ENCODE peak calls at places on chromosomes 2 and 18, in four cellular contexts. Z is IMR-90, E is AML-193, X is COR-L47. H is an unnamed sample.

GRCh38 chr2:218406949-218407703 is 7.5 kb downstream of the CTDSP1 start:
- DNase-seq in Z (peak), E (peak), X (no peak), H (peak)

GRCh38 chr2:31694444-31694843 is 113.7 kb upstream of the SRD5A2 start:
- DNase-seq in Z (peak), E (no peak), X (no peak), H (no peak)

GRCh38 chr2:184597571-184597980 is 753 bp upstream of the ZNF804A start:
- DNase-seq in Z (peak), E (no peak), X (no peak), H (no peak)

GRCh38 chr2:191910518-191910917 is 63.6 kb upstream of the CAVIN2 start:
- DNase-seq in Z (peak), E (no peak), X (no peak), H (no peak)

GRCh38 chr2:138421315-138421970 is 80.1 kb upstream of the SPOPL start:
- DNase-seq in Z (peak), E (no peak), X (no peak), H (no peak)

GRCh38 chr2:240629968-240630770 is 4.9 kb downstream of the GPR35 start:
- DNase-seq in Z (no peak), E (no peak), X (no peak), H (no peak)

GRCh38 chr18:55095579-55095978 is 136.3 kb upstream of the CCDC68 start:
- DNase-seq in Z (no peak), E (no peak), X (peak), H (no peak)

GRCh38 chr2:179069685-179070084 is 19.7 kb upstream of the CCDC141 start:
- DNase-seq in Z (no peak), E (no peak), X (no peak), H (no peak)

GRCh38 chr2:46711156-46711555 is 204.4 kb downstream of the MCFD2 start:
- DNase-seq in Z (peak), E (no peak), X (no peak), H (no peak)

GRCh38 chr18:2805970-2806943 is 40.5 kb upstream of the EMILIN2 start:
- DNase-seq in Z (peak), E (no peak), X (no peak), H (no peak)

GRCh38 chr2:226798422-226799210 is 1.0 kb downstream of the IRS1 start:
- DNase-seq in Z (peak), E (no peak), X (no peak), H (peak)

GRCh38 chr2:121237980-121238665 is 46.9 kb downstream of the TFCP2L1 start:
- DNase-seq in Z (no peak), E (no peak), X (no peak), H (no peak)

GRCh38 chr2:26634636-26635230 is 6.4 kb downstream of the CIB4 start:
- DNase-seq in Z (no peak), E (no peak), X (no peak), H (no peak)

GRCh38 chr2:66544258-66544657 is 109.3 kb downstream of the MEIS1 start:
- DNase-seq in Z (no peak), E (no peak), X (no peak), H (no peak)

GRCh38 chr2:63436488-63436887 is 151.8 kb downstream of the WDPCP start:
- DNase-seq in Z (peak), E (no peak), X (no peak), H (no peak)

GRCh38 chr18:58223717-58224424 is 179.8 kb downstream of the NEDD4L start:
- DNase-seq in Z (peak), E (no peak), X (no peak), H (no peak)

GRCh38 chr2:127469051-127469450 is 50.8 kb downstream of the PROC start:
- DNase-seq in Z (no peak), E (no peak), X (no peak), H (no peak)

GRCh38 chr2:175834472-175834871 is 167.6 kb downstream of the LNPK start:
- DNase-seq in Z (no peak), E (no peak), X (no peak), H (no peak)

GRCh38 chr2:8625399-8626283 is 56.2 kb upstream of the ID2 start:
- DNase-seq in Z (no peak), E (no peak), X (no peak), H (no peak)

GRCh38 chr18:35926884-35927283 is 45.6 kb upstream of the RMP24 start:
- DNase-seq in Z (no peak), E (no peak), X (no peak), H (no peak)

GRCh38 chr2:46311651-46312223 is 14.5 kb downstream of the EPAS1 start:
- DNase-seq in Z (no peak), E (no peak), X (no peak), H (no peak)

H was measured in central memory CD8-positive, alpha-beta T cell.